ENCODE peak calls at places on chromosome 17, in four cellular contexts. E is suprapubic skin, U is tibial artery, P is adipocyte. X is an unnamed sample.

GRCh38 chr17:7403043-7403901 is 625 bp downstream of the TMEM256 start:
- DNase-seq in E (peak; percentile 84), U (peak; percentile 63), P (no peak), X (peak; percentile 58)

GRCh38 chr17:45355087-45355486 is 38.3 kb upstream of the MAP3K14 start:
- DNase-seq in E (peak; percentile 16), U (no peak), P (no peak), X (no peak)

GRCh38 chr17:57475786-57476185 is 219.5 kb downstream of the MSI2 start:
- DNase-seq in E (no peak), U (no peak), P (no peak), X (no peak)

GRCh38 chr17:80826955-80827645 is 164.5 kb upstream of the CHMP6 start:
- DNase-seq in E (peak; percentile 86), U (peak; percentile 87), P (peak; percentile 83), X (peak; percentile 69)

GRCh38 chr17:33674685-33675084 is 381.6 kb upstream of the ASIC2 start:
- DNase-seq in E (peak; percentile 65), U (peak; percentile 54), P (peak; percentile 48), X (peak; percentile 74)

GRCh38 chr17:62704381-62704971 is 77.0 kb downstream of the MRC2 start:
- DNase-seq in E (peak; percentile 78), U (no peak), P (peak; percentile 64), X (peak; percentile 33)

GRCh38 chr17:60169921-60170817 is 20.4 kb downstream of the CA4 start:
- DNase-seq in E (no peak), U (no peak), P (peak; percentile 35), X (no peak)

GRCh38 chr17:77438241-77439204 is 297.8 kb downstream of the SEC14L1 start:
- DNase-seq in E (no peak), U (no peak), P (no peak), X (peak; percentile 38)

GRCh38 chr17:76704799-76705198 is 6.0 kb downstream of the MXRA7 start:
- DNase-seq in E (no peak), U (no peak), P (no peak), X (no peak)

GRCh38 chr17:19306160-19307111 is 56.1 kb downstream of the B9D1 start:
- DNase-seq in E (no peak), U (no peak), P (no peak), X (no peak)

GRCh38 chr17:1896243-1897163 is 66.7 kb downstream of the RPA1 start:
- DNase-seq in E (no peak), U (no peak), P (no peak), X (no peak)

GRCh38 chr17:79593636-79594035 is 17.2 kb downstream of the RBFOX3 start:
- DNase-seq in E (no peak), U (no peak), P (no peak), X (no peak)

GRCh38 chr17:35433075-35433894 is 985 bp upstream of the SLFN12 start:
- DNase-seq in E (peak; percentile 80), U (peak; percentile 79), P (peak; percentile 96), X (peak; percentile 94)

GRCh38 chr17:17354560-17355357 is 51.6 kb downstream of the NT5M start:
- DNase-seq in E (no peak), U (peak; percentile 58), P (peak; percentile 88), X (peak; percentile 92)

GRCh38 chr17:300881-301280 is 51.7 kb downstream of the RPH3AL start:
- DNase-seq in E (no peak), U (no peak), P (no peak), X (no peak)

GRCh38 chr17:82173351-82174041 is 39.1 kb downstream of the CCDC57 start:
- DNase-seq in E (no peak), U (no peak), P (no peak), X (no peak)

GRCh38 chr17:63550816-63551639 is 751 bp downstream of the DCAF7 start:
- DNase-seq in E (no peak), U (no peak), P (peak; percentile 72), X (peak; percentile 57)

GRCh38 chr17:16106161-16106891 is 106.7 kb downstream of the TTC19 start:
- DNase-seq in E (no peak), U (no peak), P (no peak), X (peak; percentile 87)

GRCh38 chr17:78933025-78933958 is 8.1 kb upstream of the TIMP2 start:
- DNase-seq in E (peak; percentile 83), U (peak; percentile 78), P (peak; percentile 96), X (peak; percentile 91)

GRCh38 chr17:57369509-57369945 is 113.2 kb downstream of the MSI2 start:
- DNase-seq in E (no peak), U (no peak), P (peak; percentile 26), X (no peak)

GRCh38 chr17:14776791-14777190 is 475.9 kb downstream of the HS3ST3B1 start:
- DNase-seq in E (no peak), U (no peak), P (peak; percentile 39), X (no peak)

GRCh38 chr17:260944-261343 is 79.5 kb upstream of the DOC2B start:
- DNase-seq in E (peak; percentile 30), U (no peak), P (no peak), X (no peak)

GRCh38 chr17:56571456-56571855 is 22.0 kb upstream of the NOG start:
- DNase-seq in E (no peak), U (no peak), P (no peak), X (no peak)

GRCh38 chr17:62032480-62032879 is 32.6 kb downstream of the MED13 start:
- DNase-seq in E (no peak), U (no peak), P (no peak), X (no peak)

GRCh38 chr17:42928714-42929496 is 28.3 kb downstream of the G6PC1 start:
- DNase-seq in E (no peak), U (peak; percentile 61), P (peak; percentile 70), X (peak; percentile 65)
- H3K4me3 ChIP-seq in E (no peak overlapping the region), U (no peak overlapping the region), P (peak overlapping the region; percentile 18), X (no peak overlapping the region)

DNA sequence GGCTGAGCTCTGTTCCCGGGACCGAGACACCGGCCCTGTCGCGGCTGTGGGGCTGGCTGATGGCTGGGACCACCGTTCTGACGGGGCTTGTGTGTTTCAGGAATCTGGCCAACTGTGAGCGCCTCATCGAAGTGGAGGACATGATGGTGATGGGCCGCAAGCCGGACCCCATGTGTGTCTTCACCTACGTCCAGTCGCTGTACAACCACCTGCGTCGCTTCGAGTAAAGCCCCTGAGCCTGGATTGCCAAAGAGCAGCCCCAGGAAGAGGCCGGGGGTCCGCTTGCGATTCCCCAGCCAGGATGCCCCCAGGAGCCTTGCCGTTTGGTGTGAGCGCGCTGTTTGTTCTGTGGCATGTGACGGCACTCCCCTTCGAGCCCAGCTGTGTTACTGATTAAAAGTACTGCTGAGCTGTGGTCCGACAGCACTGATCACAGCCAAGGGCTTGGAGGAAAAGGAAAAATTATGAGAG is 23.0 kb downstream of the SMTNL2 start:
- DNase-seq in E (no peak), U (no peak), P (no peak), X (no peak)
- H3K36me3 ChIP-seq in E (no peaks in the 10 kb centered on the region), U (no peaks in the 10 kb centered on the region), P (no peaks in the 10 kb centered on the region), X (no peaks in the 10 kb centered on the region)

GRCh38 chr17:75430159-75430748 is 24.8 kb upstream of the GRB2 start:
- DNase-seq in E (no peak), U (no peak), P (peak; percentile 84), X (peak; percentile 95)
- H3K4me3 ChIP-seq in E (no peak overlapping the region), U (no peak overlapping the region), P (peak overlapping the region; percentile 29), X (peak overlapping the region; percentile 19)

DNA sequence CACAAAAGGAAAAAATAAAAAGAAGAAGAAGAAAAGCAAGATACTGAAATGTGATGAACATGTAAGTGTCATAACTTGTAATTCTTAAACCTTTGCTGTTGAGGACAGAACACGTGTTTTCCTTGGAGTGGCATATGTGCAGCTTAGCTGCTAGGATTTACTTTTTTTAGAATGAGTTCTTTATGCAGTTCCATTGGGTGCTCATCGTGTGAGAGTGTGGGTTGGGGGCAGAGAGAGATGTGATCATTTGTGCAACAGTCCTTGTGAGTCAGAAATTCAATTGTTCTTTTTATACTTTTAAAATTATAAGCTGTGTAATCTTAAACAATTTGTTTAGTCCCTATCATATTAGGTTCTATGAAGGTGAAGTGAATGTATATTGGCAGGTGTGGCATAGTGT is 5.5 kb upstream of the DHRS11 start:
- DNase-seq in E (no peak), U (no peak), P (no peak), X (no peak)
- H3K36me3 ChIP-seq in E (peaks cover 85% of the 10 kb centered on the region), U (peaks cover 62% of the 10 kb centered on the region), P (peaks cover 92% of the 10 kb centered on the region), X (peaks cover 74% of the 10 kb centered on the region)

DNA sequence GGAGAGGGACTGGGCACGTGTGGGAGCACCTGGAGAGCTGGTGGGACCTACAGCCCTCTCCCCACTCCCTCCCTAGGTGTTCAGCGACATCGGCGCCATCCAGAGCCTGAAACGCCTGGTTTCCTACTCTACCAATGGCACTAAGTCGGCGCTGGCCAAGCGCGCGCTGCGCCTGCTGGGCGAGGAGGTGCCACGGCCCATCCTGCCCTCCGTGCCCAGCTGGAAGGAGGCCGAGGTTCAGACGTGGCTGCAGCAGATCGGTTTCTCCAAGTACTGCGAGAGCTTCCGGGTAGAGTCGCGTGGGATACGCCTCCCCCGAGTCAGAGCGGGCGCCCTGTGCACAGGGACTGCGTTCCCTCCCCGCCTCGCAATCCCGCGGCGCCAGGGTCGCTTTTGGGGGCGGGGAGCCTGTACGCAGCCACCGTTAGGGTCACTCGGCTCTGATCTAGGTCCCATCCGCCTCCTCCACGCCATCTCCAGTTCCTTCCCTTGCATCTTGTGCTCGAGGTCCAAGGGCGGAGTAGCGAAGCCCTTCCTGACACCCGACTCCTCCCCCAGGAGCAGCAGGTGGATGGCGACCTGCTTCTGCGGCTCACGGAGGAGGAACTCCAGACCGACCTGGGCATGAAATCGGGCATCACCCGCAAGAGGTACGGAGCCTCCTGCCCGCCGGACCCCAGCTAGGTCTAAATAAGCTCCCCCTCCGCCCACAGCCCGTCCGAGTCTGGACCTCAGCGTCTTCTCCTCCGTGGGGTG is 13.0 kb downstream of the SARM1 start:
- DNase-seq in E (peak; percentile 57), U (peak; percentile 49), P (no peak), X (no peak)
- H3K4me3 ChIP-seq in E (peak overlapping the region; percentile 62), U (peak overlapping the region; percentile 51), P (no peak overlapping the region), X (no peak overlapping the region)